ENCODE peak calls at places on chromosomes 3 and 15, in five cellular contexts. One of them, this sample, is unnamed.

GRCh38 chr15:100468265-100468664 is 60.5 kb downstream of the CERS3 start:
- DNase-seq in brain microvascular endothelial cell: peak
- DNase-seq in H1: no peak
- DNase-seq in NB4: no peak
- DNase-seq in fibroblast of lung: peak
- DNase-seq in this sample: no peak

GRCh38 chr3:85360742-85361387 is 402.1 kb downstream of the CADM2 start:
- DNase-seq in brain microvascular endothelial cell: peak
- DNase-seq in H1: peak
- DNase-seq in NB4: peak
- DNase-seq in fibroblast of lung: peak
- DNase-seq in this sample: peak

GRCh38 chr3:126406389-126407296 is 11.9 kb downstream of the CFAP100 start:
- DNase-seq in fibroblast of lung: no peak
- DNase-seq in NB4: no peak
- DNase-seq in H1: no peak
- DNase-seq in brain microvascular endothelial cell: no peak
- DNase-seq in this sample: no peak

GRCh38 chr15:31360158-31360561 is 33.5 kb downstream of the KLF13 start:
- DNase-seq in brain microvascular endothelial cell: no peak
- DNase-seq in NB4: no peak
- DNase-seq in H1: no peak
- DNase-seq in fibroblast of lung: no peak
- DNase-seq in this sample: no peak

GRCh38 chr15:85693277-85693676 is 101.4 kb downstream of the KLHL25 start:
- DNase-seq in H1: no peak
- DNase-seq in NB4: no peak
- DNase-seq in brain microvascular endothelial cell: no peak
- DNase-seq in fibroblast of lung: no peak
- DNase-seq in this sample: no peak

GRCh38 chr3:46998121-46998851 is 18.8 kb downstream of the NBEAL2 start:
- DNase-seq in brain microvascular endothelial cell: peak
- DNase-seq in H1: peak
- DNase-seq in NB4: peak
- DNase-seq in fibroblast of lung: peak
- DNase-seq in this sample: peak

GRCh38 chr15:56839641-56840040 is 78.8 kb upstream of the TCF12 start:
- DNase-seq in NB4: no peak
- DNase-seq in brain microvascular endothelial cell: no peak
- DNase-seq in fibroblast of lung: no peak
- DNase-seq in H1: no peak
- DNase-seq in this sample: no peak

GRCh38 chr3:64357481-64357880 is 132.2 kb upstream of the PRICKLE2 start:
- DNase-seq in NB4: no peak
- DNase-seq in fibroblast of lung: no peak
- DNase-seq in brain microvascular endothelial cell: no peak
- DNase-seq in H1: no peak
- DNase-seq in this sample: no peak

GRCh38 chr3:43373588-43373935 is 87.2 kb downstream of the SNRK start:
- DNase-seq in NB4: no peak
- DNase-seq in fibroblast of lung: peak
- DNase-seq in brain microvascular endothelial cell: no peak
- DNase-seq in H1: no peak
- DNase-seq in this sample: peak

GRCh38 chr3:55426486-55426885 is 60.6 kb downstream of the WNT5A start:
- DNase-seq in fibroblast of lung: peak
- DNase-seq in H1: no peak
- DNase-seq in NB4: no peak
- DNase-seq in brain microvascular endothelial cell: no peak
- DNase-seq in this sample: peak

GRCh38 chr3:195921334-195921771 is 13.0 kb upstream of the TNK2 start:
- DNase-seq in H1: no peak
- DNase-seq in NB4: no peak
- DNase-seq in fibroblast of lung: peak
- DNase-seq in brain microvascular endothelial cell: no peak
- DNase-seq in this sample: no peak

GRCh38 chr15:24772709-24773373 is 97.3 kb downstream of the NPAP1 start:
- DNase-seq in NB4: no peak
- DNase-seq in brain microvascular endothelial cell: peak
- DNase-seq in fibroblast of lung: peak
- DNase-seq in H1: peak
- DNase-seq in this sample: peak

GRCh38 chr3:158568784-158569183 is 2.2 kb upstream of the MLF1 start:
- DNase-seq in fibroblast of lung: peak
- DNase-seq in H1: no peak
- DNase-seq in NB4: no peak
- DNase-seq in brain microvascular endothelial cell: no peak
- DNase-seq in this sample: no peak

GRCh38 chr15:53869044-53869805 is 109.0 kb upstream of the UNC13C start:
- DNase-seq in NB4: peak
- DNase-seq in brain microvascular endothelial cell: no peak
- DNase-seq in H1: peak
- DNase-seq in fibroblast of lung: no peak
- DNase-seq in this sample: no peak

GRCh38 chr3:177960014-177960413 is 576.2 kb upstream of the KCNMB2 start:
- DNase-seq in NB4: no peak
- DNase-seq in fibroblast of lung: peak
- DNase-seq in brain microvascular endothelial cell: peak
- DNase-seq in H1: no peak
- DNase-seq in this sample: peak

GRCh38 chr3:124923833-124924232 is 10.7 kb downstream of the MUC13 start:
- DNase-seq in H1: no peak
- DNase-seq in NB4: no peak
- DNase-seq in brain microvascular endothelial cell: no peak
- DNase-seq in fibroblast of lung: no peak
- DNase-seq in this sample: no peak

GRCh38 chr3:45480218-45480617 is 91.8 kb downstream of the LARS2 start:
- DNase-seq in fibroblast of lung: peak
- DNase-seq in NB4: no peak
- DNase-seq in H1: no peak
- DNase-seq in brain microvascular endothelial cell: no peak
- DNase-seq in this sample: no peak

GRCh38 chr3:106337116-106337515 is 468.3 kb upstream of the CBLB start:
- DNase-seq in brain microvascular endothelial cell: no peak
- DNase-seq in NB4: no peak
- DNase-seq in H1: no peak
- DNase-seq in fibroblast of lung: peak
- DNase-seq in this sample: no peak

GRCh38 chr15:73654659-73655058 is 21.5 kb upstream of the NPTN start:
- DNase-seq in brain microvascular endothelial cell: no peak
- DNase-seq in fibroblast of lung: no peak
- DNase-seq in H1: no peak
- DNase-seq in NB4: no peak
- DNase-seq in this sample: no peak

GRCh38 chr3:113575191-113575590 is 42.8 kb downstream of the SIDT1 start:
- DNase-seq in brain microvascular endothelial cell: no peak
- DNase-seq in NB4: no peak
- DNase-seq in fibroblast of lung: no peak
- DNase-seq in H1: no peak
- DNase-seq in this sample: no peak

GRCh38 chr3:106130384-106131084 is 261.7 kb upstream of the CBLB start:
- DNase-seq in H1: no peak
- DNase-seq in NB4: no peak
- DNase-seq in fibroblast of lung: peak
- DNase-seq in brain microvascular endothelial cell: peak
- DNase-seq in this sample: peak

GRCh38 chr15:96166223-96167200 is 164.0 kb upstream of the NR2F2 start:
- DNase-seq in brain microvascular endothelial cell: no peak
- DNase-seq in H1: no peak
- DNase-seq in NB4: no peak
- DNase-seq in fibroblast of lung: peak
- DNase-seq in this sample: peak

GRCh38 chr15:99566157-99566900 is 545 bp downstream of the MEF2A start:
- DNase-seq in H1: peak
- DNase-seq in NB4: peak
- DNase-seq in brain microvascular endothelial cell: no peak
- DNase-seq in fibroblast of lung: peak
- DNase-seq in this sample: peak

GRCh38 chr3:12155833-12156232 is 2.9 kb downstream of the TIMP4 start:
- DNase-seq in NB4: no peak
- DNase-seq in fibroblast of lung: peak
- DNase-seq in H1: no peak
- DNase-seq in brain microvascular endothelial cell: peak
- DNase-seq in this sample: peak

GRCh38 chr3:12159227-12159601 is 502 bp upstream of the TIMP4 start:
- DNase-seq in H1: no peak
- DNase-seq in brain microvascular endothelial cell: peak
- DNase-seq in NB4: no peak
- DNase-seq in fibroblast of lung: no peak
- DNase-seq in this sample: peak

GRCh38 chr3:12155264-12155663 is 3.4 kb downstream of the TIMP4 start:
- DNase-seq in H1: no peak
- DNase-seq in brain microvascular endothelial cell: no peak
- DNase-seq in fibroblast of lung: no peak
- DNase-seq in NB4: no peak
- DNase-seq in this sample: no peak

GRCh38 chr3:12157026-12157425 is 1.7 kb downstream of the TIMP4 start:
- DNase-seq in fibroblast of lung: no peak
- DNase-seq in brain microvascular endothelial cell: no peak
- DNase-seq in H1: no peak
- DNase-seq in NB4: no peak
- DNase-seq in this sample: no peak

GRCh38 chr3:12158387-12159226 is at the start of gene TIMP4:
- DNase-seq in NB4: no peak
- DNase-seq in fibroblast of lung: peak
- DNase-seq in brain microvascular endothelial cell: peak
- DNase-seq in H1: peak
- DNase-seq in this sample: peak
- H3K4me3 ChIP-seq in NB4: no peak
- H3K4me3 ChIP-seq in fibroblast of lung: peak
- H3K4me3 ChIP-seq in brain microvascular endothelial cell: peak
- H3K4me3 ChIP-seq in H1: peak
- H3K4me3 ChIP-seq in this sample: peak

DNA sequence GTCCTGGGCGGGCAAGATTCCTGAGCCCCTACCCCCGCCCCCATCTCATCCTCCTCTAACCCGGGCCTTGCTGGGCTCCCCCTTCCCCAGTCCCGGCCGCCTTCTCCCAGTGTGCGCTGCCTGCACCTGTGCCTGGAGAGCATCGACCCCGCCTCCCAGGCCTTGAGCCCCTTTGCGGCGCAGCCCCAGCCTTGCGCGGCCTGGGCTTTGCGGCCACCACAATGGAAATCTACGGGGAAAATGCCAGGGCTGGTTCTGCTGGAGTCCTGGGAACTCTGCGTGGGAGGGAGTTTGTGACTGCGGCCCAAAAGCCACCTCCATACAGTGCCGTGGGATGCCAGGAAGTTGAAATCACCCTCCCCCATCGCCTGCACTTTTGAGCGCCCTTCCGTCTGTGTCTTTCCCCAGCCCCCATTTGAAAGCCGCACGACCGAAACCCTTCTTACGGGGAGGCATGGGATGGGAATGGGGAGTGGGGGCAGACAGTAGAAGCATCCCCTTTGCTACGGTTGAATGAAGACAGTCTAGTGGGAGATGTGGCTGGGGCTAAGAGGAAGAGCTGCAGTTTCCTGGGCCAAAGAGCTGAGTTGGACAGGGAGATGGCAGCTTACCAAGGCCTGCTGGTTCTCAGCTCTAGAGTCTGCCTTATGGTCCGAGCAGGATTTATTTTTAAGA is 1.0 kb upstream of the SOX2 start:
- DNase-seq in fibroblast of lung: peak
- DNase-seq in NB4: no peak
- DNase-seq in H1: peak
- DNase-seq in brain microvascular endothelial cell: no peak
- DNase-seq in this sample: peak
- H3K4me3 ChIP-seq in fibroblast of lung: no peak
- H3K4me3 ChIP-seq in NB4: no peak
- H3K4me3 ChIP-seq in H1: peak
- H3K4me3 ChIP-seq in brain microvascular endothelial cell: no peak
- H3K4me3 ChIP-seq in this sample: peak

GRCh38 chr15:83270176-83270575 is 14.3 kb downstream of the BNC1 start:
- DNase-seq in H1: no peak
- DNase-seq in NB4: no peak
- DNase-seq in brain microvascular endothelial cell: no peak
- DNase-seq in fibroblast of lung: no peak
- DNase-seq in this sample: no peak

DNA sequence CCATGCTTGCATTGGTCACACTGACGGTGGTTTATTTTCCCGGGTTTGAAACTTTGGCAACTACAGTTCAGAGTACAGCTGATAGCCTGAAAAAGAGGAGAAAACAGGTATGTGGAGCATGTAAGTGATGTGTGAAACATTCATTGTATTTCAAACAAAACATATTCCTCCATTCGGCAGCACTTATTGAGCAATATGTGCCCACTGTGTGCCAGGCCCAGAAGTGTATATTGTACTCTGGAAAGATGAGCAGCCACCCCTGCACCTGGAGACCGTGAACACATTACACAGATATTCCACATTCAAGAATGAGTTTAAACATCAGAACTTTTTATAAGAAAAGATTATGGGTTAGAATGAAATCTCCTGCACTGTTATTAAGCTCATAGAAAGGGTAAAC is 16.3 kb downstream of the BNC1 start:
- DNase-seq in fibroblast of lung: no peak
- DNase-seq in brain microvascular endothelial cell: no peak
- DNase-seq in NB4: no peak
- DNase-seq in H1: no peak
- DNase-seq in this sample: no peak
- H3K4me3 ChIP-seq in fibroblast of lung: no peak
- H3K4me3 ChIP-seq in brain microvascular endothelial cell: no peak
- H3K4me3 ChIP-seq in NB4: no peak
- H3K4me3 ChIP-seq in H1: no peak
- H3K4me3 ChIP-seq in this sample: no peak

GRCh38 chr15:41501191-41501917 is 7.7 kb downstream of the ITPKA start:
- DNase-seq in NB4: peak
- DNase-seq in brain microvascular endothelial cell: no peak
- DNase-seq in H1: peak
- DNase-seq in fibroblast of lung: peak
- DNase-seq in this sample: no peak
- H3K4me3 ChIP-seq in NB4: peak
- H3K4me3 ChIP-seq in brain microvascular endothelial cell: peak
- H3K4me3 ChIP-seq in H1: peak
- H3K4me3 ChIP-seq in fibroblast of lung: no peak
- H3K4me3 ChIP-seq in this sample: peak

GRCh38 chr3:172129534-172129867 is 90.1 kb downstream of the FNDC3B start:
- DNase-seq in NB4: no peak
- DNase-seq in H1: no peak
- DNase-seq in fibroblast of lung: no peak
- DNase-seq in brain microvascular endothelial cell: no peak
- DNase-seq in this sample: no peak
- H3K4me3 ChIP-seq in NB4: peak
- H3K4me3 ChIP-seq in H1: no peak
- H3K4me3 ChIP-seq in fibroblast of lung: no peak
- H3K4me3 ChIP-seq in brain microvascular endothelial cell: no peak
- H3K4me3 ChIP-seq in this sample: no peak

GRCh38 chr15:59528429-59528828 is 83.2 kb upstream of the GCNT3 start:
- DNase-seq in fibroblast of lung: no peak
- DNase-seq in brain microvascular endothelial cell: no peak
- DNase-seq in H1: no peak
- DNase-seq in NB4: no peak
- DNase-seq in this sample: no peak

GRCh38 chr15:59521443-59521842 is 83.5 kb downstream of the FAM81A start:
- DNase-seq in brain microvascular endothelial cell: no peak
- DNase-seq in H1: no peak
- DNase-seq in NB4: no peak
- DNase-seq in fibroblast of lung: no peak
- DNase-seq in this sample: no peak

GRCh38 chr15:59523702-59524101 is 85.7 kb downstream of the FAM81A start:
- DNase-seq in H1: no peak
- DNase-seq in NB4: no peak
- DNase-seq in fibroblast of lung: no peak
- DNase-seq in brain microvascular endothelial cell: no peak
- DNase-seq in this sample: no peak

GRCh38 chr15:59522988-59523461 is 85.0 kb downstream of the FAM81A start:
- DNase-seq in brain microvascular endothelial cell: no peak
- DNase-seq in NB4: peak
- DNase-seq in H1: peak
- DNase-seq in fibroblast of lung: no peak
- DNase-seq in this sample: no peak

GRCh38 chr15:59524331-59524731 is 86.3 kb downstream of the FAM81A start:
- DNase-seq in fibroblast of lung: no peak
- DNase-seq in H1: no peak
- DNase-seq in NB4: no peak
- DNase-seq in brain microvascular endothelial cell: no peak
- DNase-seq in this sample: no peak
- H3K4me3 ChIP-seq in fibroblast of lung: no peak
- H3K4me3 ChIP-seq in H1: no peak
- H3K4me3 ChIP-seq in NB4: no peak
- H3K4me3 ChIP-seq in brain microvascular endothelial cell: no peak
- H3K4me3 ChIP-seq in this sample: no peak